ENCODE peak calls at places on chromosomes 6 and 20, in ten cellular contexts. P, A, J, O, W, C, F, M, Y and U are unnamed samples.

GRCh38 chr6:72813807-72814596 is 192.1 kb downstream of the KCNQ5 start:
- DNase-seq in P (no peak), A (no peak), J (no peak), O (no peak), W (no peak), C (no peak), F (no peak), M (no peak), Y (no peak), U (no peak)

GRCh38 chr6:16180696-16181428 is 52.0 kb downstream of the MYLIP start:
- DNase-seq in P (no peak), A (no peak), J (no peak), O (no peak), W (no peak), C (no peak), F (no peak), M (no peak), Y (no peak), U (no peak)

GRCh38 chr6:13641315-13641714 is 26.2 kb downstream of the NOL7 start:
- DNase-seq in P (no peak), A (peak), J (no peak), O (no peak), W (no peak), C (no peak), F (no peak), M (no peak), Y (no peak), U (no peak)

GRCh38 chr6:125285353-125285752 is 16.4 kb downstream of the HDDC2 start:
- DNase-seq in P (no peak), A (no peak), J (no peak), O (no peak), W (no peak), C (no peak), F (no peak), M (no peak), Y (no peak), U (no peak)

GRCh38 chr20:32505723-32506473 is 79.2 kb downstream of the NOL4L start:
- DNase-seq in P (no peak), A (no peak), J (no peak), O (no peak), W (no peak), C (no peak), F (no peak), M (no peak), Y (no peak), U (no peak)

GRCh38 chr6:119676971-119677370 is 327.4 kb upstream of the MAN1A1 start:
- DNase-seq in P (peak), A (no peak), J (no peak), O (no peak), W (no peak), C (no peak), F (no peak), M (no peak), Y (no peak), U (no peak)

GRCh38 chr20:59071224-59071623 is 28.6 kb upstream of the PRELID3B start:
- DNase-seq in P (no peak), A (no peak), J (no peak), O (no peak), W (no peak), C (no peak), F (no peak), M (no peak), Y (peak), U (no peak)

GRCh38 chr6:39213195-39213920 is 15.9 kb downstream of the KCNK5 start:
- DNase-seq in P (no peak), A (no peak), J (no peak), O (no peak), W (no peak), C (no peak), F (no peak), M (no peak), Y (no peak), U (no peak)

GRCh38 chr6:70166088-70166958 is 136.6 kb downstream of the COL9A1 start:
- DNase-seq in P (peak), A (peak), J (peak), O (peak), W (peak), C (no peak), F (peak), M (peak), Y (peak), U (peak)

GRCh38 chr20:53064935-53065334 is 92.8 kb downstream of the TSHZ2 start:
- DNase-seq in P (no peak), A (no peak), J (no peak), O (no peak), W (no peak), C (no peak), F (no peak), M (no peak), Y (no peak), U (no peak)

GRCh38 chr6:33248643-33248931 is 23.1 kb downstream of the VPS52 start:
- DNase-seq in P (peak), A (peak), J (peak), O (no peak), W (no peak), C (no peak), F (peak), M (no peak), Y (no peak), U (no peak)

GRCh38 chr6:20269147-20269546 is 56.9 kb upstream of the MBOAT1 start:
- DNase-seq in P (no peak), A (no peak), J (no peak), O (no peak), W (no peak), C (no peak), F (no peak), M (no peak), Y (no peak), U (no peak)

GRCh38 chr6:141321486-141322347 is 811.0 kb upstream of the GJE1 start:
- DNase-seq in P (peak), A (peak), J (peak), O (no peak), W (no peak), C (no peak), F (peak), M (peak), Y (no peak), U (peak)

GRCh38 chr6:16486661-16487060 is 248.3 kb downstream of the GMPR start:
- DNase-seq in P (no peak), A (no peak), J (no peak), O (no peak), W (no peak), C (no peak), F (no peak), M (no peak), Y (no peak), U (no peak)

GRCh38 chr20:25632940-25633790 is 9.4 kb upstream of the NANP start:
- DNase-seq in P (peak), A (peak), J (peak), O (no peak), W (no peak), C (no peak), F (no peak), M (no peak), Y (no peak), U (no peak)

GRCh38 chr6:95519228-95520037 is 57.9 kb upstream of the MANEA start:
- DNase-seq in P (no peak), A (no peak), J (no peak), O (no peak), W (no peak), C (no peak), F (no peak), M (no peak), Y (no peak), U (no peak)

GRCh38 chr6:15088904-15089568 is 156.8 kb upstream of the JARID2 start:
- DNase-seq in P (no peak), A (no peak), J (no peak), O (no peak), W (no peak), C (no peak), F (no peak), M (no peak), Y (no peak), U (no peak)

GRCh38 chr6:132130530-132131298 is 179.5 kb upstream of the CCN2 start:
- DNase-seq in P (peak), A (peak), J (no peak), O (no peak), W (no peak), C (no peak), F (no peak), M (no peak), Y (no peak), U (no peak)

GRCh38 chr20:57076202-57076651 is 190.2 kb downstream of the BMP7 start:
- DNase-seq in P (no peak), A (peak), J (no peak), O (no peak), W (no peak), C (no peak), F (no peak), M (no peak), Y (no peak), U (no peak)

GRCh38 chr6:96532399-96532798 is 10.8 kb downstream of the UFL1 start:
- DNase-seq in P (no peak), A (no peak), J (peak), O (no peak), W (no peak), C (no peak), F (no peak), M (no peak), Y (no peak), U (no peak)

GRCh38 chr6:110664933-110665332 is 150.3 kb downstream of the CDK19 start:
- DNase-seq in P (peak), A (peak), J (no peak), O (no peak), W (no peak), C (no peak), F (no peak), M (no peak), Y (no peak), U (no peak)

GRCh38 chr6:157273756-157274088 is 49.6 kb downstream of the TMEM242 start:
- DNase-seq in P (peak), A (no peak), J (peak), O (peak), W (no peak), C (no peak), F (peak), M (peak), Y (peak), U (no peak)

GRCh38 chr6:9412951-9413559 is 977.7 kb upstream of the SLC35B3 start:
- DNase-seq in P (peak), A (peak), J (peak), O (no peak), W (no peak), C (no peak), F (peak), M (peak), Y (no peak), U (no peak)

GRCh38 chr6:33894438-33894837 is 90.6 kb upstream of the MLN start:
- DNase-seq in P (peak), A (peak), J (peak), O (no peak), W (no peak), C (no peak), F (no peak), M (no peak), Y (no peak), U (no peak)

GRCh38 chr6:16688984-16689636 is 72.2 kb downstream of the ATXN1 start:
- DNase-seq in P (peak), A (peak), J (no peak), O (no peak), W (no peak), C (peak), F (no peak), M (no peak), Y (no peak), U (no peak)

GRCh38 chr6:107820571-107821261 is 3.4 kb downstream of the SCML4 start:
- DNase-seq in P (peak), A (peak), J (peak), O (no peak), W (no peak), C (peak), F (peak), M (no peak), Y (no peak), U (no peak)

GRCh38 chr6:31114540-31114876 is at the start of gene PSORS1C1:
- DNase-seq in P (peak), A (peak), J (no peak), O (no peak), W (no peak), C (peak), F (no peak), M (no peak), Y (no peak), U (peak)

GRCh38 chr20:32670773-32671455 is 2.8 kb downstream of the C20orf203 start:
- DNase-seq in P (no peak), A (no peak), J (no peak), O (no peak), W (no peak), C (no peak), F (no peak), M (no peak), Y (no peak), U (no peak)

GRCh38 chr6:15247750-15248450 is 2.0 kb downstream of the JARID2 start:
- DNase-seq in P (peak), A (peak), J (peak), O (peak), W (peak), C (no peak), F (peak), M (peak), Y (peak), U (no peak)

GRCh38 chr6:7448232-7448631 is 58.6 kb downstream of the RIOK1 start:
- DNase-seq in P (no peak), A (no peak), J (no peak), O (no peak), W (no peak), C (no peak), F (no peak), M (no peak), Y (no peak), U (no peak)

GRCh38 chr6:158713469-158713868 is 63.6 kb downstream of the SYTL3 start:
- DNase-seq in P (no peak), A (no peak), J (no peak), O (no peak), W (no peak), C (no peak), F (no peak), M (no peak), Y (no peak), U (no peak)

GRCh38 chr20:64051033-64051452 is 1.6 kb upstream of the SOX18 start:
- DNase-seq in P (no peak), A (no peak), J (no peak), O (no peak), W (no peak), C (no peak), F (no peak), M (no peak), Y (no peak), U (no peak)

GRCh38 chr20:9422335-9422734 is 92.1 kb upstream of the LAMP5 start:
- DNase-seq in P (peak), A (no peak), J (no peak), O (no peak), W (no peak), C (no peak), F (no peak), M (no peak), Y (no peak), U (no peak)

GRCh38 chr6:106512048-106512957 is 117.0 kb downstream of the RTN4IP1 start:
- DNase-seq in P (peak), A (peak), J (peak), O (peak), W (peak), C (no peak), F (peak), M (peak), Y (peak), U (no peak)

GRCh38 chr6:26121141-26122004 is 34.1 kb downstream of the HFE start:
- DNase-seq in P (peak), A (no peak), J (no peak), O (no peak), W (no peak), C (peak), F (no peak), M (no peak), Y (no peak), U (no peak)

GRCh38 chr6:21595951-21596378 is 2.4 kb downstream of the SOX4 start:
- DNase-seq in P (no peak), A (no peak), J (no peak), O (peak), W (no peak), C (no peak), F (peak), M (peak), Y (peak), U (no peak)

GRCh38 chr6:139820191-139820590 is 445.7 kb upstream of the CITED2 start:
- DNase-seq in P (peak), A (peak), J (peak), O (no peak), W (no peak), C (peak), F (no peak), M (no peak), Y (no peak), U (no peak)

DNA sequence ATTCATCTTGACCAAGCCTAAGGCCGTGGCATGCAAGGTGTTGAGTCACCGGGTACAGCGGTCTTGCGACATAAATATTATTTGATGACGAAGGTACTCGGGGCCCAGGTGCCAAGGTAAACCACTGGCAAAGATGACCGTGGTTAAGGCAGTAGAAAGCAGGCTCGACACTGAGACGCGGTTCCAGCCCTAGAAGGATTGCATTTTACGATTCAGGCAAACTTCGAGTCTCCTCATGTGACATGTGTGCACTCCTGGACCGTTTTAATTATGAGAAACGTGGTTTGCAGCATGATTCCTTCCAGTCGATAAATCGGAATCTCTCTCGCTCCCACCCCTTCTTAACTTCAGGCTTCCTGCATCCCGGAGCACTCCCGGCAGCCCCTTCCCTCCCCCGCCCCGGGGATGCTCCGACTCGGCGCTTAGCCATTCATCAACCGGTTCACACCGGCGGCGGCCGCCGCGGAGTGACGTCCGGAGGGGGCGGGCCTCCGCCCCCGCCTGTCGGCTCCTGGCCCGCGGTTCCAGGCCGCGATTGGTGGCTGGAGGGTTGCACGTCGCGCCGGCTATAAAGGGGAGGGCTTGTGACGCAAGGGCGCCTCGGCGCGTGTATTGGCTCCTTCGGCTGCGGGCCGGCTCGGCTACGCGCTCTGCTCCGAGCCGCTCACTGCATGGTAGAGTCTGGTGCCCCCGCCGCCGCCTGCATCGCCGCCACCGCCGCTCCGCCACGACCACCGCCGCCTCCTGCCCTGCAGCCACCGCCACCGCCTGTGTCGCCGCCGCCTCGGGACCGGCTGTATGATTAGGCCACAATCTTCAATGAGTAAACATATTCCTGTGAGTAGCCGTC is at the start of the genes LOC128125822 and PTP4A1:
- DNase-seq in P (peak), A (peak), J (peak), O (peak), W (peak), C (peak), F (peak), M (peak), Y (peak), U (peak)
- TF ChIP-seq CTCF in P (no peak), A (no peak), J (no peak), O (no peak), W (no peak), C (no peak), F (no peak), M (no peak), Y (no peak), U (no peak)

DNA sequence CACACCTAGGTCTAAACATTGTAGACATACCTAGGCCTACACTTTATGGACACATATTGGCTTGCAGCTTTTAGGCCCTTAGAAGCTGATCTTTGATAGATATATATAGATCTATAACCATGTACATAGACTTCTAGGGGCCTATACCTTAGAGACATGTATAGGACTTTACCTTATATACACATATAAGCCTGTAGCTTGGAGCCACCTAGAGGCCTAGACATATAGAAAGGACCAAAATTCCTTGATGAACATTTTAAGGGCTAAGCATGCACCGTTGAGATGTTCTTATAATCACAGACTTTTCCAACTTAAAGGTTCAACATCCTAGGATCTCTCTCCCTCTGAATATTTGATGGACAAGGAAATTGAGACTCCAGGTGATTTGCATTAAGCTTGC is 371.7 kb upstream of the SASH1 start:
- DNase-seq in P (peak), A (no peak), J (peak), O (no peak), W (no peak), C (no peak), F (peak), M (peak), Y (no peak), U (no peak)
- TF ChIP-seq CTCF in P (no peak), A (peak), J (peak), O (no peak), W (peak), C (no peak), F (peak), M (peak), Y (peak), U (no peak)

GRCh38 chr6:44778513-44778912 is 391.0 kb downstream of the CDC5L start:
- DNase-seq in P (no peak), A (no peak), J (no peak), O (no peak), W (no peak), C (no peak), F (no peak), M (no peak), Y (no peak), U (no peak)
- TF ChIP-seq CTCF in P (no peak), A (no peak), J (no peak), O (no peak), W (no peak), C (no peak), F (peak), M (no peak), Y (no peak), U (no peak)

GRCh38 chr6:127291495-127291894 is 24.8 kb downstream of the RNF146 start:
- DNase-seq in P (no peak), A (no peak), J (no peak), O (no peak), W (no peak), C (no peak), F (no peak), M (no peak), Y (peak), U (no peak)
- TF ChIP-seq CTCF in P (no peak), A (no peak), J (no peak), O (no peak), W (no peak), C (no peak), F (no peak), M (no peak), Y (no peak), U (no peak)

DNA sequence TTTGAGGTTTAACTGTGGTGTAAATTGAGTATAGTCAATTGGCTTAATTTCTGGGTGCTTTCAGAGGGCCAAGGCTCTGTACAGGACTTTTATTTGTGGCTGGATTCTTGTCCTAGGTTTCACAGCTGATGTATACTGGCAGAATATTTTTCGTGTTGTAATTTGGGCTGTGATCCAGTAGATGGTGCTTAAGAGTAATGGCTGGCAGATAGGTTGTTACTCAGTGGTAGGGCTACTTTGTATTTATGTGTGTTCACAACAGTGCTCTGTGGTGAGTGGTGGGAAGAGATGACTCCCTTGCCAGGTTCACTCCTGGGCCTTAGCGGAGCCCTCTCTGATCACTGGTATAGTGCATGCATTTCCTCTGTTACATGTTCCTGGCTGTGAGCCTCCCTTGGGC is 34.5 kb upstream of the FERMT1 start:
- DNase-seq in P (no peak), A (no peak), J (peak), O (no peak), W (no peak), C (no peak), F (no peak), M (no peak), Y (no peak), U (no peak)
- TF ChIP-seq CTCF in P (no peak), A (no peak), J (peak), O (no peak), W (no peak), C (peak), F (peak), M (peak), Y (peak), U (no peak)

GRCh38 chr6:99802396-99803031 is 191.5 kb downstream of the MCHR2 start:
- DNase-seq in P (no peak), A (no peak), J (peak), O (no peak), W (no peak), C (no peak), F (peak), M (no peak), Y (no peak), U (no peak)
- TF ChIP-seq CTCF in P (no peak), A (no peak), J (peak), O (no peak), W (peak), C (peak), F (peak), M (no peak), Y (no peak), U (no peak)